ENCODE peak calls at places on chromosomes 5 and 9, in eight cellular contexts. W is mucosa of descending colon, Z is fibroblast of lung, R is spleen, O is AG09309, S is prostate gland, E is Peyer's patch, D is colonic mucosa. P is an unnamed sample.

GRCh38 chr5:141560725-141561483 is 57.9 kb downstream of the DIAPH1 start:
- DNase-seq in O (peak; percentile 93), Z (peak; percentile 97), W (peak; percentile 88), D (peak; percentile 84), R (no peak), E (no peak), S (peak; percentile 86), P (peak; percentile 90)

GRCh38 chr9:121690316-121690715 is 38.9 kb downstream of the DAB2IP start:
- DNase-seq in D (no peak), O (no peak), R (no peak), W (no peak), S (no peak), E (no peak), Z (no peak), P (no peak)

GRCh38 chr5:158560170-158560569 is 539.5 kb downstream of the EBF1 start:
- DNase-seq in O (no peak), S (no peak), Z (no peak), D (no peak), R (peak; percentile 77), E (peak; percentile 41), W (no peak), P (no peak)

GRCh38 chr5:105952875-105953274 is 1717.9 kb downstream of the EFNA5 start:
- DNase-seq in W (no peak), E (no peak), O (no peak), S (no peak), Z (no peak), D (no peak), R (no peak), P (no peak)

GRCh38 chr5:153824909-153825308 is 213.8 kb downstream of the FAM114A2 start:
- DNase-seq in W (no peak), R (no peak), Z (no peak), D (no peak), O (no peak), E (no peak), S (no peak), P (no peak)

GRCh38 chr5:108728566-108729305 is 19.0 kb upstream of the FER start:
- DNase-seq in E (peak; percentile 53), S (no peak), R (no peak), W (no peak), O (no peak), D (peak; percentile 26), Z (no peak), P (no peak)

GRCh38 chr5:17436345-17436744 is 61.7 kb upstream of the TAF11L2 start:
- DNase-seq in O (no peak), D (no peak), E (no peak), Z (no peak), R (no peak), W (no peak), S (no peak), P (no peak)

GRCh38 chr5:14574124-14574523 is 7.5 kb upstream of the OTULINL start:
- DNase-seq in Z (no peak), W (no peak), S (no peak), D (no peak), E (no peak), O (no peak), R (no peak), P (no peak)

DNA sequence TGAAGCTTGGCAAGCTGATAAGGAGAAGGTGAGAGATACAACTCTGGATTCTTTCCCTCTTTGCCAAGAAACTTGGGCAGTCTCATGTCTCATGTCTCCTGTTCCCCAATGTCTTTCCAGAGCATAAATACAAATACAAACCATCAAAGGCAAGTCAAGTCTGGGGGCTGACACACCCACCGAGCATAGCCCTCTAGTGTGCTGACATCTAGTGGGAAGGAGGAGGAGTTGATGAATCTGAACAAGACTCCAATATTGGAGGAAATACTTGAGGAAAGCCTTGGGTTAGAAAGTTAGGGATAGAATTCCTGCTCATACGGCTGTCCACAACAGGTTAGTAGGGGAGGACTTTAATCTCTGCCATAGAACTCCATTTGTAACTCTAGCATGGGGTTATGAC is 8.6 kb downstream of the MLANA start:
- DNase-seq in R (no peak), D (no peak), E (no peak), W (no peak), O (no peak), Z (no peak), S (no peak), P (no peak)
- TF ChIP-seq CTCF in R (no peak), D (no peak), E (no peak), W (no peak), O (no peak), Z (no peak), S (peak; percentile 10), P (no peak)

GRCh38 chr5:59275170-59275536 is 618.4 kb downstream of the PDE4D start:
- DNase-seq in Z (no peak), O (no peak), W (no peak), S (no peak), R (no peak), E (no peak), D (no peak), P (no peak)
- H3K4me3 ChIP-seq in Z (peak overlapping the region; percentile 34), O (no peak overlapping the region), W (peak overlapping the region; percentile 22), S (peak overlapping the region; percentile 43), R (no peak overlapping the region), E (peak overlapping the region; percentile 31), D (peak overlapping the region; percentile 33), P (peak overlapping the region; percentile 58)

GRCh38 chr5:150797384-150797783 is 18.8 kb downstream of the SMIM3 start:
- DNase-seq in W (no peak), Z (no peak), S (no peak), R (no peak), E (no peak), D (no peak), O (no peak), P (no peak)
- TF ChIP-seq CTCF in W (no peak), Z (no peak), S (no peak), R (no peak), E (no peak), D (no peak), O (no peak), P (no peak)

GRCh38 chr5:32589431-32589830 is 4.1 kb downstream of the SUB1 start:
- DNase-seq in O (no peak), W (no peak), R (no peak), D (no peak), E (no peak), Z (no peak), S (no peak), P (no peak)

GRCh38 chr5:32585446-32586250 is at the start of gene SUB1:
- DNase-seq in W (peak; percentile 98), R (peak; percentile 98), S (peak; percentile 85), E (peak; percentile 96), Z (peak; percentile 88), D (peak; percentile 95), O (peak; percentile 56), P (peak; percentile 94)

GRCh38 chr5:32585122-32585445 is 273 bp upstream of the SUB1 start:
- DNase-seq in D (no peak), Z (no peak), S (no peak), O (no peak), E (no peak), R (no peak), W (no peak), P (no peak)

GRCh38 chr5:32586251-32586642 is 890 bp downstream of the SUB1 start:
- DNase-seq in S (no peak), O (no peak), Z (no peak), E (no peak), R (no peak), D (no peak), W (no peak), P (no peak)

GRCh38 chr5:32587067-32587551 is 1.8 kb downstream of the SUB1 start:
- DNase-seq in R (no peak), E (no peak), S (no peak), W (no peak), Z (no peak), D (no peak), O (no peak), P (no peak)
- H3K4me3 ChIP-seq in R (peak overlapping the region; percentile 60), E (no peak overlapping the region), S (peak overlapping the region; percentile 77), W (no peak overlapping the region), Z (peak overlapping the region; percentile 80), D (peak overlapping the region; percentile 91), O (peak overlapping the region; percentile 69), P (peak overlapping the region; percentile 98)

DNA sequence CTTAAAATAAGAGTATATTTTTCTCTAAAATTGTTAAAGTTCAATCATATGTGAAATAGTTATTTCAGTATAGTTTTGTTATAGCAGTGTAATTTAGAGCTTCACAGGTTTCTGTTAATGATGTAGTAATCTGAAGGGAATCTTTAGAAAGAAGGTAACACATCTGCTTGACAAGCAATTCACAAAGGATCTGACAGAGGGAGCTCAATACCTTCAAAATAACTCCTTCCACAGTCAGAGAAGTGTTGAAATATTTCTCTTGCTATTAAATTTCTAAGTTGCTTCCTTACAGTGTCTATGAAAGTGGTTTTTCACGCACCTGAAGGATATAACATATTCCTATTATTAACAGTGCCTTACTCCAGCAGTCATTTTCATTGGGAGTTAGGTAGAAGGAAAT is 44.9 kb downstream of the SLC25A51 start:
- DNase-seq in S (no peak), W (no peak), R (no peak), O (no peak), Z (no peak), E (no peak), D (no peak), P (no peak)
- TF ChIP-seq CTCF in S (no peak), W (no peak), R (no peak), O (peak; percentile 25), Z (no peak), E (no peak), D (no peak), P (no peak)

GRCh38 chr5:134365604-134366003 is 1.4 kb downstream of the CDKL3 start:
- DNase-seq in Z (no peak), O (no peak), E (no peak), R (no peak), W (no peak), D (no peak), S (no peak), P (no peak)
- H3K4me3 ChIP-seq in Z (no peak overlapping the region), O (no peak overlapping the region), E (no peak overlapping the region), R (no peak overlapping the region), W (no peak overlapping the region), D (no peak overlapping the region), S (no peak overlapping the region), P (no peak overlapping the region)

P was measured in dorsolateral prefrontal cortex.